ENCODE peak calls at places on chromosomes 12 and 14, in eight cellular contexts. W is mammary epithelial cell, S is epithelial cell of proximal tubule, T is GM23338, B is ascending aorta, Y is vagina, L is endothelial cell, M is Panc1. C is an unnamed sample.

GRCh38 chr12:24822121-24822899 is 126.6 kb downstream of the BCAT1 start:
- DNase-seq in W (peak), S (no peak), M (no peak), T (no peak), L (no peak), Y (no peak), B (no peak), C (no peak)

GRCh38 chr12:118358607-118359540 is 13.8 kb downstream of the TAOK3 start:
- DNase-seq in S (no peak), Y (no peak), L (no peak), W (no peak), B (no peak), T (no peak), M (no peak), C (no peak)

GRCh38 chr12:113473942-113474341 is 2.3 kb upstream of the LHX5 start:
- DNase-seq in Y (no peak), L (no peak), M (no peak), S (no peak), T (peak), W (no peak), B (no peak), C (peak)

GRCh38 chr14:103862393-103862782 is 15.0 kb upstream of the PPP1R13B start:
- DNase-seq in Y (no peak), L (no peak), B (no peak), T (peak), S (no peak), M (no peak), W (no peak), C (no peak)

GRCh38 chr14:36655571-36655962 is 6.1 kb upstream of the PAX9 start:
- DNase-seq in Y (no peak), T (peak), W (no peak), S (no peak), M (no peak), B (no peak), L (no peak), C (no peak)

GRCh38 chr12:19239616-19240234 is 110.2 kb downstream of the PLEKHA5 start:
- DNase-seq in S (no peak), Y (no peak), M (no peak), B (no peak), T (no peak), W (no peak), L (no peak), C (peak)

GRCh38 chr14:50758945-50759344 is 72.0 kb downstream of the NIN start:
- DNase-seq in W (no peak), L (no peak), S (no peak), T (no peak), B (peak), M (no peak), Y (no peak), C (no peak)

GRCh38 chr12:112408621-112409020 is 784 bp downstream of the RPL6 start:
- DNase-seq in Y (no peak), M (no peak), T (no peak), W (peak), L (no peak), S (no peak), B (peak), C (no peak)

GRCh38 chr12:131592972-131593371 is 117.9 kb upstream of the SFSWAP start:
- DNase-seq in B (no peak), W (no peak), T (no peak), L (no peak), S (no peak), M (no peak), Y (no peak), C (no peak)

GRCh38 chr14:64784006-64784405 is 79.8 kb downstream of the PLEKHG3 start:
- DNase-seq in S (no peak), B (no peak), Y (no peak), T (no peak), M (no peak), L (no peak), W (no peak), C (no peak)

GRCh38 chr12:29844667-29845066 is 60.9 kb upstream of the TMTC1 start:
- DNase-seq in T (no peak), Y (no peak), W (peak), S (no peak), M (no peak), L (no peak), B (no peak), C (no peak)

GRCh38 chr12:10610188-10610587 is 3.2 kb downstream of the MAGOHB start:
- DNase-seq in T (no peak), S (no peak), L (no peak), W (no peak), Y (no peak), M (no peak), B (no peak), C (no peak)

GRCh38 chr12:113874999-113875561 is 91.0 kb downstream of the RBM19 start:
- DNase-seq in T (no peak), Y (peak), S (no peak), W (no peak), L (no peak), B (no peak), M (no peak), C (peak)

GRCh38 chr12:125606312-125606711 is 541.1 kb downstream of the AACS start:
- DNase-seq in W (no peak), M (no peak), B (no peak), T (no peak), Y (no peak), S (no peak), L (no peak), C (no peak)

GRCh38 chr12:13179159-13180074 is 17.1 kb upstream of the EMP1 start:
- DNase-seq in Y (peak), M (no peak), B (no peak), W (peak), S (no peak), L (peak), T (peak), C (peak)

GRCh38 chr12:48423200-48423599 is 49.2 kb upstream of the ANP32D start:
- DNase-seq in W (no peak), M (no peak), L (no peak), S (no peak), T (no peak), Y (no peak), B (no peak), C (no peak)

GRCh38 chr14:38357557-38357956 is 101.7 kb upstream of the CLEC14A start:
- DNase-seq in L (no peak), S (no peak), M (no peak), W (no peak), Y (no peak), T (no peak), B (no peak), C (peak)

GRCh38 chr12:2679068-2679815 is 115.5 kb upstream of the FKBP4 start:
- DNase-seq in L (no peak), T (no peak), Y (peak), W (no peak), S (no peak), M (no peak), B (peak), C (no peak)

GRCh38 chr14:54787263-54787662 is 115.4 kb downstream of the GCH1 start:
- DNase-seq in Y (no peak), S (no peak), B (peak), L (no peak), W (no peak), M (no peak), T (no peak), C (no peak)

GRCh38 chr12:19440019-19440858 is 947 bp downstream of the AEBP2 start:
- DNase-seq in S (no peak), W (peak), M (no peak), T (peak), B (peak), L (peak), Y (no peak), C (peak)

GRCh38 chr12:98533723-98534251 is 18.4 kb downstream of the TMPO start:
- DNase-seq in S (no peak), T (no peak), W (no peak), B (no peak), Y (no peak), M (no peak), L (no peak), C (no peak)

GRCh38 chr14:23299558-23299957 is 3.1 kb downstream of the PPP1R3E start:
- DNase-seq in M (no peak), S (no peak), B (no peak), Y (no peak), W (peak), L (no peak), T (no peak), C (peak)

GRCh38 chr12:131242741-131243496 is 289.2 kb downstream of the ADGRD1 start:
- DNase-seq in M (no peak), W (no peak), L (peak), T (peak), S (no peak), Y (no peak), B (no peak), C (peak)

GRCh38 chr12:120538281-120539156 is 4.4 kb downstream of the RNF10 start:
- DNase-seq in S (no peak), M (no peak), L (no peak), W (peak), B (peak), Y (no peak), T (no peak), C (peak)

GRCh38 chr12:115212356-115212755 is 528.4 kb upstream of the TBX3 start:
- DNase-seq in Y (no peak), L (no peak), B (no peak), T (no peak), W (peak), S (no peak), M (no peak), C (no peak)

GRCh38 chr12:116529048-116529447 is 30.1 kb upstream of the MAP1LC3B2 start:
- DNase-seq in L (no peak), T (no peak), Y (no peak), M (no peak), S (no peak), B (no peak), W (no peak), C (peak)

GRCh38 chr12:122825773-122826724 is 9.2 kb upstream of the HIP1R start:
- DNase-seq in Y (no peak), M (no peak), T (peak), W (no peak), L (no peak), B (no peak), S (no peak), C (peak)

GRCh38 chr14:43795600-43796228 is 711.4 kb downstream of the FSCB start:
- DNase-seq in W (no peak), B (no peak), M (no peak), S (no peak), T (peak), Y (no peak), L (no peak), C (peak)

GRCh38 chr14:43789458-43789857 is 717.6 kb downstream of the FSCB start:
- DNase-seq in Y (no peak), S (no peak), W (no peak), M (no peak), T (no peak), B (no peak), L (no peak), C (peak)

GRCh38 chr14:43790681-43791080 is 716.4 kb downstream of the FSCB start:
- DNase-seq in M (no peak), S (no peak), W (no peak), T (no peak), B (no peak), L (no peak), Y (no peak), C (peak)

GRCh38 chr14:43793579-43793978 is 713.5 kb downstream of the FSCB start:
- DNase-seq in Y (no peak), S (no peak), M (no peak), T (no peak), B (no peak), W (no peak), L (no peak), C (no peak)

GRCh38 chr14:43792980-43793379 is 714.1 kb downstream of the FSCB start:
- DNase-seq in W (no peak), Y (no peak), L (no peak), S (no peak), M (no peak), T (no peak), B (no peak), C (no peak)
- TF ChIP-seq CTCF in W (no peak), Y (no peak), L (no peak), S (no peak), M (no peak), T (no peak), B (no peak), C (no peak)

GRCh38 chr12:124399622-124400021 is 104.7 kb downstream of the RFLNA start:
- DNase-seq in Y (no peak), L (peak), B (no peak), T (peak), W (no peak), M (no peak), S (no peak), C (peak)
- TF ChIP-seq CTCF in Y (no peak), L (peak), B (peak), T (peak), W (peak), M (peak), S (peak), C (peak)

GRCh38 chr14:68789798-68790655 is 2.8 kb downstream of the ZFP36L1 start:
- DNase-seq in M (no peak), L (no peak), B (no peak), T (peak), Y (peak), S (no peak), W (peak), C (no peak)

GRCh38 chr14:68787235-68787727 is 5.6 kb downstream of the ZFP36L1 start:
- DNase-seq in W (no peak), M (no peak), T (peak), L (no peak), B (no peak), S (no peak), Y (peak), C (no peak)

GRCh38 chr14:68790656-68791077 is 2.2 kb downstream of the ZFP36L1 start:
- DNase-seq in M (no peak), W (peak), L (no peak), B (no peak), Y (peak), T (no peak), S (no peak), C (peak)

GRCh38 chr14:68788275-68789001 is 4.4 kb downstream of the ZFP36L1 start:
- DNase-seq in Y (no peak), M (no peak), L (no peak), T (no peak), W (no peak), S (no peak), B (no peak), C (no peak)

GRCh38 chr14:68789002-68789797 is 3.7 kb downstream of the ZFP36L1 start:
- DNase-seq in S (no peak), M (no peak), T (peak), Y (peak), B (peak), W (peak), L (peak), C (peak)
- TF ChIP-seq CTCF in S (peak), M (peak), T (peak), Y (peak), B (peak), W (peak), L (no peak), C (peak)

DNA sequence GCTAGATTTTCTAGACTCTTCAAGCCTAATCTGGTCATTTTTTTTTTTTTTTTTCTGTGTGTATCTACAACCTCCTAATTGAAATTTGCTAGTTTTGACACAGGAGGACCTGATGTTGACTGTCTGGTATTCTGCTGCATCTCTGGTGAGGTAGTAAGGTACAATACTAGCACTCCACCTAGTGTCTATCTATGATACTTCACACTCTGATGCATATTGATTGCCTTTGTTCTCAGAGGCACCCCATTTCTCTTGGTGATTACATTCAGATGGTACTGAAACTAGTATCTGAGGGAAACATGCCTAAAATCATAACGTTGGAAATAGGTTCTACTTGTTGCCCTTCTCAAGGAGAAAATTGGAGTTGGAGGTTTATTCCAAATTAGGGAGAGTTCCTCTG is 930.5 kb upstream of the NOVA1 start:
- DNase-seq in M (peak), T (peak), Y (no peak), L (peak), B (no peak), S (peak), W (no peak), C (peak)
- TF ChIP-seq CTCF in M (peak), T (peak), Y (no peak), L (peak), B (no peak), S (peak), W (peak), C (peak)

GRCh38 chr14:75793806-75794205 is 132.8 kb downstream of the TTLL5 start:
- DNase-seq in L (no peak), M (no peak), T (peak), B (no peak), Y (no peak), W (no peak), S (no peak), C (peak)
- TF ChIP-seq CTCF in L (no peak), M (no peak), T (peak), B (no peak), Y (no peak), W (peak), S (peak), C (peak)

DNA sequence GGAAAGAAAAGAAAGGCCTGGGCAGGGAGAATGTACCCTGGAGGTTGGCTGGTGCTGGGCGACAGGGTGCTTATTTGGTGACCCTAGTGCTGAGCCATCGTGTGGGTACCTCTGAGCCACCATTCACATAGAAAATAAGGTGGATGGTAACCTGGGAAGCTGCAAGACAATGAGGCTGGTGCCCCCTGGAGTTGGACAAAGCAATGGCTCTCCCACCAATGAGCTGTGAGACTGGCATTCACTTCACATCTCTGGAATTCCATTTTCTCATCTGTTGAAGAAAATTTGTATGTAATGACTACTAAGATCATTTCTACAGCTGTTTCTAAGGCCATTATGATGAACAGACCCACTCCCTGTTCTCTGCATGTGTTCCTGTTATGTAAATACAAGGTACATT is 63.1 kb upstream of the IGF1 start:
- DNase-seq in M (no peak), T (peak), S (no peak), L (no peak), Y (no peak), W (no peak), B (no peak), C (no peak)
- TF ChIP-seq CTCF in M (no peak), T (peak), S (peak), L (peak), Y (no peak), W (no peak), B (no peak), C (no peak)

DNA sequence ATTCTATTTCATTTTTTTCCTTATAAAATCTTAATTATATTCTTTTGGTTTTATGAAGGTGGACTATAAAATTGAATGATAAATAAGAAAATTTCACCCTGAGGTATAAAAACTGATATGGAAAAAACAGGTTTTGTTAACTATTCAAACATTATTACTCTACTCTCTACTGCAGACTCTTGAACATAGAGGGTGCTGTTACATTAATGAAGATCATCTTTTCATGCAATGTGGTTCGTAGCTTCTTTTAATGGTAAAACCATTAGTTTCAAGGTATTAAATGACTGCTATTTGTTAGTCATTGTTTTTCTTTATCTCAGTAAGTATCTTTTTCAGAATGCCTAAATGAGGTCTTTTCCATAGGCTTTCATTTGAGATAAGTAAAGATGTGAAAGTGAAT is 510.4 kb downstream of the SLC16A7 start:
- DNase-seq in Y (no peak), W (no peak), B (no peak), M (no peak), S (no peak), T (no peak), L (no peak), C (peak)
- TF ChIP-seq CTCF in Y (no peak), W (peak), B (no peak), M (peak), S (no peak), T (no peak), L (no peak), C (peak)